ENCODE peak calls at places on chromosomes 12 and 14, in six cellular contexts. I, U, A, Y, X and J are unnamed samples.

GRCh38 chr12:26152507-26153102 is 27.8 kb upstream of the BHLHE41 start:
- DNase-seq in I (no peak), U (no peak), A (no peak), Y (no peak), X (no peak), J (no peak)

GRCh38 chr14:99072433-99072832 is 199.6 kb downstream of the BCL11B start:
- DNase-seq in I (no peak), U (no peak), A (no peak), Y (no peak), X (no peak), J (no peak)

GRCh38 chr12:43338848-43339526 is 213.0 kb downstream of the ADAMTS20 start:
- DNase-seq in I (peak), U (peak), A (no peak), Y (no peak), X (peak), J (peak)

GRCh38 chr12:43655586-43655985 is 103.0 kb downstream of the PUS7L start:
- DNase-seq in I (no peak), U (no peak), A (no peak), Y (no peak), X (no peak), J (no peak)

GRCh38 chr12:22160396-22161003 is 114.5 kb downstream of the CMAS start:
- DNase-seq in I (no peak), U (peak), A (no peak), Y (no peak), X (no peak), J (no peak)

GRCh38 chr12:14239350-14239934 is 126.0 kb upstream of the ATF7IP start:
- DNase-seq in I (peak), U (peak), A (no peak), Y (no peak), X (peak), J (peak)

GRCh38 chr12:74820324-74820723 is 282.7 kb downstream of the ATXN7L3B start:
- DNase-seq in I (no peak), U (no peak), A (no peak), Y (no peak), X (peak), J (no peak)

GRCh38 chr14:80468331-80469122 is 257.2 kb upstream of the DIO2 start:
- DNase-seq in I (no peak), U (no peak), A (no peak), Y (no peak), X (no peak), J (no peak)

GRCh38 chr12:130460611-130461478 is 123.2 kb downstream of the PIWIL1 start:
- DNase-seq in I (no peak), U (no peak), A (no peak), Y (no peak), X (no peak), J (no peak)

GRCh38 chr14:103696466-103697071 is 18.7 kb downstream of the XRCC3 start:
- DNase-seq in I (no peak), U (no peak), A (no peak), Y (no peak), X (no peak), J (no peak)

GRCh38 chr12:85301054-85301453 is 21.0 kb downstream of the ALX1 start:
- DNase-seq in I (no peak), U (peak), A (no peak), Y (no peak), X (no peak), J (peak)

GRCh38 chr12:127268121-127268520 is 998.8 kb upstream of the TMEM132C start:
- DNase-seq in I (no peak), U (no peak), A (no peak), Y (no peak), X (no peak), J (no peak)

GRCh38 chr12:124510301-124510970 is 57.0 kb downstream of the NCOR2 start:
- DNase-seq in I (no peak), U (peak), A (peak), Y (no peak), X (peak), J (peak)

GRCh38 chr12:1919284-1919683 is 832 bp upstream of the CACNA2D4 start:
- DNase-seq in I (peak), U (no peak), A (no peak), Y (no peak), X (no peak), J (no peak)

GRCh38 chr12:56768424-56768823 is 5.3 kb downstream of the HSD17B6 start:
- DNase-seq in I (no peak), U (no peak), A (no peak), Y (no peak), X (no peak), J (no peak)

GRCh38 chr12:52208424-52209165 is 16.8 kb upstream of the KRT80 start:
- DNase-seq in I (no peak), U (no peak), A (no peak), Y (no peak), X (no peak), J (no peak)